ENCODE peak calls at places on chromosomes 7 and 10, in six cellular contexts. One of them, this sample, is unnamed.

GRCh38 chr10:113957013-113957412 is 86.7 kb upstream of the ADRB1 start:
- DNase-seq in hippocampal formation: peak
- DNase-seq in stimulated activated CD4-positive, alpha-beta T cell treated with anti-CD3 and anti-CD28 coated beads, Interleukin-1b, Interleukin-23, amount 100 ng/mL, for 4 hours: no peak
- DNase-seq in effector memory CD8-positive, alpha-beta T cell: no peak
- DNase-seq in ELR: peak
- DNase-seq in OCI-LY7: no peak
- DNase-seq in this sample: no peak

GRCh38 chr10:43628956-43629355 is 19.7 kb downstream of the ZNF32 start:
- DNase-seq in hippocampal formation: no peak
- DNase-seq in stimulated activated CD4-positive, alpha-beta T cell treated with anti-CD3 and anti-CD28 coated beads, Interleukin-1b, Interleukin-23, amount 100 ng/mL, for 4 hours: no peak
- DNase-seq in effector memory CD8-positive, alpha-beta T cell: no peak
- DNase-seq in ELR: no peak
- DNase-seq in OCI-LY7: no peak
- DNase-seq in this sample: no peak

GRCh38 chr10:86668297-86669165 is at the start of gene LDB3:
- DNase-seq in hippocampal formation: no peak
- DNase-seq in stimulated activated CD4-positive, alpha-beta T cell treated with anti-CD3 and anti-CD28 coated beads, Interleukin-1b, Interleukin-23, amount 100 ng/mL, for 4 hours: no peak
- DNase-seq in effector memory CD8-positive, alpha-beta T cell: no peak
- DNase-seq in ELR: peak
- DNase-seq in OCI-LY7: peak
- DNase-seq in this sample: no peak

GRCh38 chr7:141668853-141669252 is 33.1 kb downstream of the DENND11 start:
- DNase-seq in hippocampal formation: no peak
- DNase-seq in stimulated activated CD4-positive, alpha-beta T cell treated with anti-CD3 and anti-CD28 coated beads, Interleukin-1b, Interleukin-23, amount 100 ng/mL, for 4 hours: no peak
- DNase-seq in effector memory CD8-positive, alpha-beta T cell: no peak
- DNase-seq in ELR: no peak
- DNase-seq in OCI-LY7: no peak
- DNase-seq in this sample: no peak

GRCh38 chr10:89163265-89163995 is 43.7 kb downstream of the CH25H start:
- DNase-seq in hippocampal formation: peak
- DNase-seq in stimulated activated CD4-positive, alpha-beta T cell treated with anti-CD3 and anti-CD28 coated beads, Interleukin-1b, Interleukin-23, amount 100 ng/mL, for 4 hours: peak
- DNase-seq in effector memory CD8-positive, alpha-beta T cell: peak
- DNase-seq in ELR: no peak
- DNase-seq in OCI-LY7: peak
- DNase-seq in this sample: no peak

GRCh38 chr10:112732277-112732891 is 217.7 kb upstream of the TCF7L2 start:
- DNase-seq in hippocampal formation: no peak
- DNase-seq in stimulated activated CD4-positive, alpha-beta T cell treated with anti-CD3 and anti-CD28 coated beads, Interleukin-1b, Interleukin-23, amount 100 ng/mL, for 4 hours: no peak
- DNase-seq in effector memory CD8-positive, alpha-beta T cell: no peak
- DNase-seq in ELR: peak
- DNase-seq in OCI-LY7: peak
- DNase-seq in this sample: no peak

GRCh38 chr7:92586403-92586802 is 3.8 kb downstream of the FAM133B start:
- DNase-seq in hippocampal formation: no peak
- DNase-seq in stimulated activated CD4-positive, alpha-beta T cell treated with anti-CD3 and anti-CD28 coated beads, Interleukin-1b, Interleukin-23, amount 100 ng/mL, for 4 hours: no peak
- DNase-seq in effector memory CD8-positive, alpha-beta T cell: no peak
- DNase-seq in ELR: peak
- DNase-seq in OCI-LY7: no peak
- DNase-seq in this sample: no peak

GRCh38 chr10:118596426-118597124 is 1.1 kb upstream of the PRLHR start:
- DNase-seq in hippocampal formation: no peak
- DNase-seq in stimulated activated CD4-positive, alpha-beta T cell treated with anti-CD3 and anti-CD28 coated beads, Interleukin-1b, Interleukin-23, amount 100 ng/mL, for 4 hours: no peak
- DNase-seq in effector memory CD8-positive, alpha-beta T cell: no peak
- DNase-seq in ELR: no peak
- DNase-seq in OCI-LY7: no peak
- DNase-seq in this sample: no peak

GRCh38 chr10:46273506-46274477 is 13.0 kb upstream of the ANTXRL start:
- DNase-seq in hippocampal formation: no peak
- DNase-seq in stimulated activated CD4-positive, alpha-beta T cell treated with anti-CD3 and anti-CD28 coated beads, Interleukin-1b, Interleukin-23, amount 100 ng/mL, for 4 hours: no peak
- DNase-seq in effector memory CD8-positive, alpha-beta T cell: no peak
- DNase-seq in ELR: peak
- DNase-seq in OCI-LY7: no peak
- DNase-seq in this sample: no peak